ENCODE peak calls at places on chromosomes 7 and 10, in ten cellular contexts. One of them, this sample, is unnamed.

GRCh38 chr7:101488826-101489572 is 126.3 kb downstream of the COL26A1 start:
- DNase-seq in NCI-H2081: no peak
- DNase-seq in T-helper 1 cell: no peak
- DNase-seq in glomerular endothelial cell: no peak
- DNase-seq in C1 segment of cervical spinal cord: no peak
- DNase-seq in GM19239: no peak
- DNase-seq in Right ventricle myocardium superior: no peak
- DNase-seq in ACHN: no peak
- DNase-seq in activated effector memory CD4-positive, alpha-beta T cell treated with anti-CD3 and anti-CD28 coated beads, Interleukin-2, amount 50 U/mL, for 16 hours: no peak
- DNase-seq in Caki2: no peak
- DNase-seq in this sample: no peak

GRCh38 chr7:37100735-37101331 is 347.8 kb downstream of the ELMO1 start:
- DNase-seq in activated effector memory CD4-positive, alpha-beta T cell treated with anti-CD3 and anti-CD28 coated beads, Interleukin-2, amount 50 U/mL, for 16 hours: no peak
- DNase-seq in Right ventricle myocardium superior: no peak
- DNase-seq in C1 segment of cervical spinal cord: no peak
- DNase-seq in Caki2: no peak
- DNase-seq in NCI-H2081: no peak
- DNase-seq in T-helper 1 cell: no peak
- DNase-seq in glomerular endothelial cell: no peak
- DNase-seq in GM19239: no peak
- DNase-seq in ACHN: no peak
- DNase-seq in this sample: no peak

GRCh38 chr10:44992070-44992731 is 8.5 kb upstream of the ZNF22 start:
- DNase-seq in NCI-H2081: no peak
- DNase-seq in C1 segment of cervical spinal cord: no peak
- DNase-seq in GM19239: no peak
- DNase-seq in T-helper 1 cell: no peak
- DNase-seq in glomerular endothelial cell: no peak
- DNase-seq in Right ventricle myocardium superior: peak
- DNase-seq in activated effector memory CD4-positive, alpha-beta T cell treated with anti-CD3 and anti-CD28 coated beads, Interleukin-2, amount 50 U/mL, for 16 hours: no peak
- DNase-seq in Caki2: no peak
- DNase-seq in ACHN: no peak
- DNase-seq in this sample: no peak

GRCh38 chr10:22550732-22551131 is 163.6 kb downstream of the PIP4K2A start:
- DNase-seq in C1 segment of cervical spinal cord: no peak
- DNase-seq in Right ventricle myocardium superior: peak
- DNase-seq in glomerular endothelial cell: no peak
- DNase-seq in activated effector memory CD4-positive, alpha-beta T cell treated with anti-CD3 and anti-CD28 coated beads, Interleukin-2, amount 50 U/mL, for 16 hours: peak
- DNase-seq in GM19239: peak
- DNase-seq in ACHN: peak
- DNase-seq in Caki2: no peak
- DNase-seq in T-helper 1 cell: peak
- DNase-seq in NCI-H2081: no peak
- DNase-seq in this sample: peak

GRCh38 chr10:99629625-99629978 is 9.4 kb upstream of the SLC25A28 start:
- DNase-seq in Right ventricle myocardium superior: no peak
- DNase-seq in activated effector memory CD4-positive, alpha-beta T cell treated with anti-CD3 and anti-CD28 coated beads, Interleukin-2, amount 50 U/mL, for 16 hours: no peak
- DNase-seq in Caki2: no peak
- DNase-seq in GM19239: no peak
- DNase-seq in T-helper 1 cell: no peak
- DNase-seq in ACHN: no peak
- DNase-seq in C1 segment of cervical spinal cord: no peak
- DNase-seq in glomerular endothelial cell: no peak
- DNase-seq in NCI-H2081: no peak
- DNase-seq in this sample: no peak

GRCh38 chr7:27581119-27581518 is 81.6 kb downstream of the HIBADH start:
- DNase-seq in glomerular endothelial cell: no peak
- DNase-seq in T-helper 1 cell: no peak
- DNase-seq in GM19239: no peak
- DNase-seq in NCI-H2081: no peak
- DNase-seq in Right ventricle myocardium superior: no peak
- DNase-seq in ACHN: no peak
- DNase-seq in Caki2: no peak
- DNase-seq in activated effector memory CD4-positive, alpha-beta T cell treated with anti-CD3 and anti-CD28 coated beads, Interleukin-2, amount 50 U/mL, for 16 hours: no peak
- DNase-seq in C1 segment of cervical spinal cord: no peak
- DNase-seq in this sample: no peak

GRCh38 chr10:98224509-98224908 is 43.5 kb downstream of the LOXL4 start:
- DNase-seq in glomerular endothelial cell: no peak
- DNase-seq in NCI-H2081: no peak
- DNase-seq in C1 segment of cervical spinal cord: no peak
- DNase-seq in T-helper 1 cell: no peak
- DNase-seq in Right ventricle myocardium superior: no peak
- DNase-seq in activated effector memory CD4-positive, alpha-beta T cell treated with anti-CD3 and anti-CD28 coated beads, Interleukin-2, amount 50 U/mL, for 16 hours: no peak
- DNase-seq in ACHN: no peak
- DNase-seq in GM19239: no peak
- DNase-seq in Caki2: no peak
- DNase-seq in this sample: peak

GRCh38 chr10:102246261-102246660 is 929 bp downstream of the GBF1 start:
- DNase-seq in NCI-H2081: no peak
- DNase-seq in GM19239: no peak
- DNase-seq in C1 segment of cervical spinal cord: no peak
- DNase-seq in Right ventricle myocardium superior: no peak
- DNase-seq in Caki2: no peak
- DNase-seq in activated effector memory CD4-positive, alpha-beta T cell treated with anti-CD3 and anti-CD28 coated beads, Interleukin-2, amount 50 U/mL, for 16 hours: no peak
- DNase-seq in glomerular endothelial cell: no peak
- DNase-seq in T-helper 1 cell: no peak
- DNase-seq in ACHN: no peak
- DNase-seq in this sample: peak

GRCh38 chr7:27117687-27118491 is 12.7 kb downstream of the HOXA4 start:
- DNase-seq in T-helper 1 cell: no peak
- DNase-seq in activated effector memory CD4-positive, alpha-beta T cell treated with anti-CD3 and anti-CD28 coated beads, Interleukin-2, amount 50 U/mL, for 16 hours: peak
- DNase-seq in NCI-H2081: no peak
- DNase-seq in GM19239: no peak
- DNase-seq in ACHN: peak
- DNase-seq in Right ventricle myocardium superior: no peak
- DNase-seq in glomerular endothelial cell: no peak
- DNase-seq in C1 segment of cervical spinal cord: no peak
- DNase-seq in Caki2: peak
- DNase-seq in this sample: no peak

GRCh38 chr7:80440908-80441307 is 71.0 kb downstream of the GNAT3 start:
- DNase-seq in Caki2: no peak
- DNase-seq in NCI-H2081: no peak
- DNase-seq in Right ventricle myocardium superior: no peak
- DNase-seq in ACHN: no peak
- DNase-seq in T-helper 1 cell: no peak
- DNase-seq in glomerular endothelial cell: no peak
- DNase-seq in C1 segment of cervical spinal cord: no peak
- DNase-seq in GM19239: no peak
- DNase-seq in activated effector memory CD4-positive, alpha-beta T cell treated with anti-CD3 and anti-CD28 coated beads, Interleukin-2, amount 50 U/mL, for 16 hours: no peak
- DNase-seq in this sample: no peak

GRCh38 chr7:114787556-114787955 is 134.3 kb upstream of the MDFIC start:
- DNase-seq in ACHN: no peak
- DNase-seq in Right ventricle myocardium superior: no peak
- DNase-seq in GM19239: no peak
- DNase-seq in T-helper 1 cell: no peak
- DNase-seq in NCI-H2081: no peak
- DNase-seq in glomerular endothelial cell: no peak
- DNase-seq in Caki2: no peak
- DNase-seq in activated effector memory CD4-positive, alpha-beta T cell treated with anti-CD3 and anti-CD28 coated beads, Interleukin-2, amount 50 U/mL, for 16 hours: no peak
- DNase-seq in C1 segment of cervical spinal cord: no peak
- DNase-seq in this sample: no peak

GRCh38 chr10:68362590-68362989 is 29.9 kb upstream of the PBLD start:
- DNase-seq in GM19239: no peak
- DNase-seq in Right ventricle myocardium superior: no peak
- DNase-seq in glomerular endothelial cell: no peak
- DNase-seq in NCI-H2081: no peak
- DNase-seq in Caki2: no peak
- DNase-seq in C1 segment of cervical spinal cord: no peak
- DNase-seq in activated effector memory CD4-positive, alpha-beta T cell treated with anti-CD3 and anti-CD28 coated beads, Interleukin-2, amount 50 U/mL, for 16 hours: no peak
- DNase-seq in ACHN: no peak
- DNase-seq in T-helper 1 cell: no peak
- DNase-seq in this sample: no peak

GRCh38 chr7:85103962-85104361 is 82.9 kb downstream of the SEMA3D start:
- DNase-seq in activated effector memory CD4-positive, alpha-beta T cell treated with anti-CD3 and anti-CD28 coated beads, Interleukin-2, amount 50 U/mL, for 16 hours: no peak
- DNase-seq in Right ventricle myocardium superior: no peak
- DNase-seq in C1 segment of cervical spinal cord: no peak
- DNase-seq in Caki2: no peak
- DNase-seq in T-helper 1 cell: no peak
- DNase-seq in NCI-H2081: no peak
- DNase-seq in ACHN: no peak
- DNase-seq in GM19239: no peak
- DNase-seq in glomerular endothelial cell: no peak
- DNase-seq in this sample: no peak

GRCh38 chr7:33500590-33500989 is 371.2 kb downstream of the BBS9 start:
- DNase-seq in glomerular endothelial cell: no peak
- DNase-seq in NCI-H2081: no peak
- DNase-seq in Caki2: no peak
- DNase-seq in ACHN: no peak
- DNase-seq in GM19239: no peak
- DNase-seq in activated effector memory CD4-positive, alpha-beta T cell treated with anti-CD3 and anti-CD28 coated beads, Interleukin-2, amount 50 U/mL, for 16 hours: no peak
- DNase-seq in C1 segment of cervical spinal cord: no peak
- DNase-seq in Right ventricle myocardium superior: no peak
- DNase-seq in T-helper 1 cell: no peak
- DNase-seq in this sample: no peak

GRCh38 chr7:572668-573495 is 53.2 kb upstream of the PDGFA start:
- DNase-seq in glomerular endothelial cell: no peak
- DNase-seq in GM19239: no peak
- DNase-seq in NCI-H2081: no peak
- DNase-seq in Caki2: no peak
- DNase-seq in C1 segment of cervical spinal cord: no peak
- DNase-seq in Right ventricle myocardium superior: no peak
- DNase-seq in ACHN: no peak
- DNase-seq in activated effector memory CD4-positive, alpha-beta T cell treated with anti-CD3 and anti-CD28 coated beads, Interleukin-2, amount 50 U/mL, for 16 hours: no peak
- DNase-seq in T-helper 1 cell: no peak
- DNase-seq in this sample: no peak

GRCh38 chr7:78073470-78074382 is 275.2 kb downstream of the PHTF2 start:
- DNase-seq in C1 segment of cervical spinal cord: no peak
- DNase-seq in NCI-H2081: peak
- DNase-seq in activated effector memory CD4-positive, alpha-beta T cell treated with anti-CD3 and anti-CD28 coated beads, Interleukin-2, amount 50 U/mL, for 16 hours: no peak
- DNase-seq in T-helper 1 cell: no peak
- DNase-seq in GM19239: no peak
- DNase-seq in ACHN: no peak
- DNase-seq in Right ventricle myocardium superior: no peak
- DNase-seq in glomerular endothelial cell: no peak
- DNase-seq in Caki2: no peak
- DNase-seq in this sample: no peak

GRCh38 chr7:2732959-2733584 is 45.1 kb downstream of the AMZ1 start:
- DNase-seq in C1 segment of cervical spinal cord: no peak
- DNase-seq in NCI-H2081: no peak
- DNase-seq in GM19239: no peak
- DNase-seq in activated effector memory CD4-positive, alpha-beta T cell treated with anti-CD3 and anti-CD28 coated beads, Interleukin-2, amount 50 U/mL, for 16 hours: peak
- DNase-seq in T-helper 1 cell: no peak
- DNase-seq in glomerular endothelial cell: no peak
- DNase-seq in ACHN: no peak
- DNase-seq in Right ventricle myocardium superior: peak
- DNase-seq in Caki2: no peak
- DNase-seq in this sample: peak

GRCh38 chr10:124605481-124605855 is 138.7 kb downstream of the FAM53B start:
- DNase-seq in Right ventricle myocardium superior: no peak
- DNase-seq in GM19239: no peak
- DNase-seq in C1 segment of cervical spinal cord: no peak
- DNase-seq in activated effector memory CD4-positive, alpha-beta T cell treated with anti-CD3 and anti-CD28 coated beads, Interleukin-2, amount 50 U/mL, for 16 hours: no peak
- DNase-seq in NCI-H2081: no peak
- DNase-seq in Caki2: no peak
- DNase-seq in glomerular endothelial cell: no peak
- DNase-seq in T-helper 1 cell: no peak
- DNase-seq in ACHN: no peak
- DNase-seq in this sample: no peak

GRCh38 chr7:128381161-128381821 is 19.8 kb upstream of the PRRT4 start:
- DNase-seq in Right ventricle myocardium superior: peak
- DNase-seq in NCI-H2081: no peak
- DNase-seq in ACHN: peak
- DNase-seq in T-helper 1 cell: no peak
- DNase-seq in GM19239: no peak
- DNase-seq in C1 segment of cervical spinal cord: no peak
- DNase-seq in Caki2: no peak
- DNase-seq in glomerular endothelial cell: no peak
- DNase-seq in activated effector memory CD4-positive, alpha-beta T cell treated with anti-CD3 and anti-CD28 coated beads, Interleukin-2, amount 50 U/mL, for 16 hours: peak
- DNase-seq in this sample: no peak